ENCODE peak calls at places on chromosomes 16 and 17, in four cellular contexts. V, H, X and W are unnamed samples.

GRCh38 chr17:40366076-40366860 is 1.7 kb upstream of the GJD3 start:
- DNase-seq in X (no peak), H (no peak), V (no peak), W (no peak)

GRCh38 chr16:963913-964695 is 6.7 kb downstream of the LMF1 start:
- DNase-seq in X (no peak), H (no peak), V (peak), W (no peak)

GRCh38 chr16:1296688-1297412 is 12.6 kb upstream of the UBE2I start:
- DNase-seq in X (no peak), H (no peak), V (no peak), W (no peak)

GRCh38 chr16:58661199-58661830 is 23.3 kb downstream of the SLC38A7 start:
- DNase-seq in X (peak), V (peak), H (peak), W (no peak)

GRCh38 chr17:36643086-36643685 is 41.8 kb downstream of the MRM1 start:
- DNase-seq in X (no peak), H (no peak), V (no peak), W (no peak)

GRCh38 chr16:89423709-89424260 is 66.6 kb downstream of the ANKRD11 start:
- DNase-seq in V (no peak), X (no peak), H (no peak), W (no peak)

GRCh38 chr16:15597822-15598647 is 44.9 kb downstream of the MARF1 start:
- DNase-seq in H (no peak), V (no peak), X (no peak), W (no peak)

GRCh38 chr17:82330322-82331239 is 3.0 kb downstream of the SECTM1 start:
- DNase-seq in V (no peak), H (peak), X (no peak), W (no peak)

GRCh38 chr16:71542377-71542776 is 16.2 kb downstream of the CHST4 start:
- DNase-seq in H (no peak), X (no peak), V (no peak), W (peak)

GRCh38 chr17:82797061-82797460 is 42.8 kb downstream of the ZNF750 start:
- DNase-seq in X (no peak), V (no peak), H (no peak), W (no peak)

GRCh38 chr17:27489045-27489715 is 32.9 kb downstream of the KSR1 start:
- DNase-seq in H (no peak), V (peak), X (no peak), W (no peak)

GRCh38 chr17:68749742-68750562 is 148.8 kb upstream of the FAM20A start:
- DNase-seq in X (no peak), V (no peak), H (no peak), W (no peak)

GRCh38 chr16:49664221-49665215 is 191.4 kb downstream of the ZNF423 start:
- DNase-seq in V (peak), X (no peak), H (no peak), W (no peak)

GRCh38 chr17:29840884-29841283 is 89.1 kb downstream of the SSH2 start:
- DNase-seq in X (no peak), H (no peak), V (no peak), W (no peak)

GRCh38 chr17:50459081-50459676 is 9.5 kb downstream of the CHAD start:
- DNase-seq in V (no peak), X (no peak), H (no peak), W (no peak)

GRCh38 chr17:2624292-2624731 is 30.9 kb downstream of the PAFAH1B1 start:
- DNase-seq in X (no peak), V (no peak), H (no peak), W (no peak)

GRCh38 chr17:42618442-42619150 is 9.1 kb downstream of the TUBG1 start:
- DNase-seq in V (peak), H (no peak), X (no peak), W (no peak)

GRCh38 chr17:16486373-16487250 is 5.4 kb downstream of the LRRC75A start:
- DNase-seq in V (peak), X (peak), H (peak), W (no peak)

GRCh38 chr17:74977802-74978201 is 5.2 kb upstream of the HID1 start:
- DNase-seq in H (no peak), V (no peak), X (no peak), W (no peak)

GRCh38 chr17:2239882-2240430 is 63.6 kb downstream of the SMG6 start:
- DNase-seq in X (peak), V (peak), H (peak), W (no peak)

GRCh38 chr17:81707725-81708646 is 4.1 kb upstream of the SLC25A10 start:
- DNase-seq in H (no peak), X (no peak), V (no peak), W (no peak)

GRCh38 chr17:50196036-50196435 is 5.4 kb downstream of the COL1A1 start:
- DNase-seq in V (no peak), H (no peak), X (no peak), W (no peak)

GRCh38 chr17:39963826-39964225 is 1.0 kb downstream of the GSDMA start:
- DNase-seq in V (no peak), X (no peak), H (no peak), W (no peak)

GRCh38 chr17:19303367-19303776 is 59.2 kb downstream of the B9D1 start:
- DNase-seq in X (no peak), V (peak), H (no peak), W (no peak)

GRCh38 chr17:66094727-66095126 is 97.2 kb downstream of the CEP112 start:
- DNase-seq in X (no peak), V (no peak), H (no peak), W (no peak)

GRCh38 chr17:50128441-50129302 is 1.3 kb downstream of the SAMD14 start:
- DNase-seq in V (no peak), X (no peak), H (no peak), W (no peak)

GRCh38 chr17:42784361-42784760 is 4.0 kb downstream of the WNK4 start:
- DNase-seq in H (no peak), X (no peak), V (no peak), W (no peak)

GRCh38 chr16:89973654-89974335 is 25.2 kb downstream of the DEF8 start:
- DNase-seq in X (no peak), H (no peak), V (no peak), W (no peak)

DNA sequence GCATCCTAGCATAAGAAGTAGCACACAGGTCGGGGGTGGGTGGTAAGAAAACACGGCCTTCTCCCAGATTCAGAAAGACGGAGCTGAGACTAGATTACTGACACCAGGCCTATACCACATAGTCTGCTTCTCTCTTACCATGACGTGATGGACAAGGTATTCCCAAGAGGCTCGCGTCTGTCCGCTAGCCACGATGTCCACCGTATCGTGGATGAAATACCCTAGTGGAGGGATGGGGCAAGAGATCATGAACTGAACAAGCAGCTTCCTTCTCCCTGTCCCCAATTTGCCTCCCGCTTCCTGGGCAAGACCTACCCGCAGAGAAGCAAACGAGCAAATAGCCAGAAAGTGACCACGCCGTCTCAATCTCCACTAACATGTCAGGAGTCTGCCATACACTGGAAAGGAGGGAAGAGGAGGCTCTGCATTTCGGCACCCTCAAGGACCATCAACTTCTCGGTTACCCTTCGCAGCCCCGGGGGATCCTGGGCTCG is 820 bp downstream of the TLCD1 start:
- DNase-seq in X (no peak), V (no peak), H (no peak), W (no peak)
- TF ChIP-seq CTCF in X (no peak), V (no peak), H (no peak), W (no peak)

GRCh38 chr16:62715701-62716100 is 679.5 kb upstream of the CDH8 start:
- DNase-seq in V (no peak), X (no peak), H (no peak), W (no peak)

GRCh38 chr16:62720651-62721050 is 684.4 kb upstream of the CDH8 start:
- DNase-seq in X (no peak), V (no peak), H (no peak), W (no peak)
- TF ChIP-seq CTCF in X (no peak), V (no peak), H (no peak), W (no peak)

GRCh38 chr16:17544785-17545184 is 74.0 kb upstream of the XYLT1 start:
- DNase-seq in X (no peak), V (no peak), H (no peak), W (no peak)
- TF ChIP-seq CTCF in X (no peak), V (peak), H (peak), W (peak)

DNA sequence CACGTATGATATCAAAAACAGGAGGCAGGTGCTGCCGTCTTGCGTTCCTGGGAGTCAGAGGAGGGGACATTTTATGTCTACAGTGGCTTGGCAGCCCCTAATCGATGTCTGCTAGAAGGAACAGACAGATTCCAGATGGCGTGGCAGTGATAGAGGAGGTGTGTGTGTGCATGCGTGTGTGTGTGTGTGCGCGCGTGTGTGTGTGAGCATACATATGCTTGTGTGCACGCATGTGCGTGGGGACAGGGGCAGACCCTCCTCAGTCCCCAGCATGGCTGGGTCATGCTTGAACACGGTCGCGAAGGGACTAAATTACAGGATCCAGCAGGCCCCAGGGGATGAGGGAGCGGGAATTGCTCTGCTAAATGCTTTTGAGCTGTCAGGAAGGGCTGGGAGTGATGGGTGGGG is 44.6 kb downstream of the SREBF1 start:
- DNase-seq in H (no peak), X (no peak), V (no peak), W (no peak)
- TF ChIP-seq CTCF in H (no peak), X (no peak), V (no peak), W (no peak)